ENCODE peak calls at places on chromosomes 6 and 20, in five cellular contexts. S, Q, C, M and A are unnamed samples.

GRCh38 chr6:16519265-16520242 is 241.7 kb downstream of the ATXN1 start:
- DNase-seq in S (no peak), Q (no peak), C (no peak), M (peak; percentile 86), A (no peak)

GRCh38 chr6:106513813-106514212 is 115.5 kb downstream of the RTN4IP1 start:
- DNase-seq in S (no peak), Q (no peak), C (no peak), M (no peak), A (no peak)

GRCh38 chr6:34374112-34374907 is 18.2 kb downstream of the NUDT3 start:
- DNase-seq in S (no peak), Q (no peak), C (no peak), M (no peak), A (no peak)

GRCh38 chr6:51049288-51049982 is 230.8 kb downstream of the TFAP2B start:
- DNase-seq in S (no peak), Q (no peak), C (no peak), M (no peak), A (no peak)

GRCh38 chr20:39698706-39699211 is 736.6 kb downstream of the DHX35 start:
- DNase-seq in S (no peak), Q (no peak), C (no peak), M (no peak), A (no peak)

GRCh38 chr20:41047279-41047974 is 18.8 kb downstream of the TOP1 start:
- DNase-seq in S (no peak), Q (no peak), C (no peak), M (no peak), A (no peak)

GRCh38 chr6:71349395-71349794 is 60.8 kb downstream of the OGFRL1 start:
- DNase-seq in S (no peak), Q (no peak), C (peak; percentile 14), M (peak; percentile 2), A (no peak)

GRCh38 chr6:23797041-23797440 is 329.0 kb upstream of the NRSN1 start:
- DNase-seq in S (no peak), Q (no peak), C (no peak), M (no peak), A (no peak)

GRCh38 chr6:43739642-43740091 is 30.3 kb upstream of the VEGFA start:
- DNase-seq in S (no peak), Q (peak; percentile 57), C (no peak), M (no peak), A (no peak)

GRCh38 chr6:45421700-45422540 is 44.2 kb upstream of the SUPT3H start:
- DNase-seq in S (peak; percentile 42), Q (peak; percentile 78), C (peak; percentile 48), M (peak; percentile 16), A (no peak)

GRCh38 chr6:9095671-9096260 is 660.4 kb upstream of the SLC35B3 start:
- DNase-seq in S (no peak), Q (no peak), C (peak; percentile 65), M (no peak), A (no peak)

GRCh38 chr6:53031281-53031680 is 33.9 kb upstream of the FBXO9 start:
- DNase-seq in S (no peak), Q (no peak), C (no peak), M (no peak), A (no peak)

GRCh38 chr20:6654490-6655247 is 112.8 kb upstream of the BMP2 start:
- DNase-seq in S (peak; percentile 20), Q (no peak), C (no peak), M (no peak), A (peak; percentile 93)

GRCh38 chr20:51811040-51811351 is 8.7 kb upstream of the SALL4 start:
- DNase-seq in S (no peak), Q (no peak), C (no peak), M (peak; percentile 90), A (peak; percentile 18)

GRCh38 chr6:2229742-2230141 is 15.7 kb downstream of the GMDS start:
- DNase-seq in S (no peak), Q (no peak), C (no peak), M (no peak), A (no peak)

GRCh38 chr6:168648240-168648639 is 207.3 kb downstream of the SMOC2 start:
- DNase-seq in S (no peak), Q (peak; percentile 61), C (no peak), M (no peak), A (no peak)

GRCh38 chr6:19851273-19852089 is 14.3 kb downstream of the ID4 start:
- DNase-seq in S (no peak), Q (no peak), C (peak; percentile 59), M (peak; percentile 87), A (no peak)

GRCh38 chr6:139439278-139439813 is 64.9 kb upstream of the CITED2 start:
- DNase-seq in S (no peak), Q (no peak), C (no peak), M (no peak), A (no peak)

GRCh38 chr6:35213824-35214756 is at the start of gene SCUBE3:
- DNase-seq in S (peak; percentile 36), Q (no peak), C (peak; percentile 82), M (no peak), A (no peak)

GRCh38 chr6:9482030-9482731 is 932.7 kb downstream of the TFAP2A start:
- DNase-seq in S (no peak), Q (no peak), C (no peak), M (no peak), A (peak; percentile 56)

GRCh38 chr6:106885659-106886058 is 88.9 kb downstream of the CD24 start:
- DNase-seq in S (no peak), Q (no peak), C (no peak), M (no peak), A (no peak)

GRCh38 chr6:31083742-31084354 is 28.5 kb downstream of the C6orf15 start:
- DNase-seq in S (no peak), Q (no peak), C (peak; percentile 41), M (peak; percentile 34), A (no peak)

GRCh38 chr6:12186543-12186942 is 103.6 kb upstream of the EDN1 start:
- DNase-seq in S (no peak), Q (no peak), C (no peak), M (no peak), A (no peak)

GRCh38 chr6:113082691-113083090 is 735.6 kb downstream of the RFPL4B start:
- DNase-seq in S (no peak), Q (no peak), C (no peak), M (no peak), A (no peak)

GRCh38 chr6:143940011-143940597 is 68.0 kb downstream of the PLAGL1 start:
- DNase-seq in S (no peak), Q (no peak), C (no peak), M (peak; percentile 59), A (no peak)

DNA sequence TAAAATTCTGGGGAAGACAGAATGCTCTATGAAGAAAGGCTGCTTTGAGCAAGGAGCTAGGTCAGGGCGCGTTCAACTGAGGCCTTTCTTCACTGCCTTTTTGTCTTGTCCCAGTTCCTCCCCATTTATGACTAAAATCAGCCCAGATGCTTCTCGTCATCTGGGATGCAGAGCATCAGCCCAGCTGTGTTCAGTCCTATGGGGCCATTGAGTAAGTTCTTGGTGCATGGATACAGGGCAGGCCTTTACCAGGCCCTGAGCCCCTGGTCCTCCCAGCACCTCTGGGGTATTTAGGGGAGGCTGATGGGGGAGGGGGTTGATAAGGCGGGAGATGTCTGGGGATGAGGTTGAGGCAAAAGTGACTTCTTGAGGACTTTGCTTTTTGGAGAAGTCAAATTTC is 55.7 kb downstream of the PTPN1 start:
- DNase-seq in S (no peak), Q (no peak), C (no peak), M (no peak), A (no peak)
- H3K27ac ChIP-seq in S (no peak overlapping the region), Q (no peak overlapping the region), C (no peak overlapping the region), M (no peak overlapping the region), A (no peak overlapping the region)

DNA sequence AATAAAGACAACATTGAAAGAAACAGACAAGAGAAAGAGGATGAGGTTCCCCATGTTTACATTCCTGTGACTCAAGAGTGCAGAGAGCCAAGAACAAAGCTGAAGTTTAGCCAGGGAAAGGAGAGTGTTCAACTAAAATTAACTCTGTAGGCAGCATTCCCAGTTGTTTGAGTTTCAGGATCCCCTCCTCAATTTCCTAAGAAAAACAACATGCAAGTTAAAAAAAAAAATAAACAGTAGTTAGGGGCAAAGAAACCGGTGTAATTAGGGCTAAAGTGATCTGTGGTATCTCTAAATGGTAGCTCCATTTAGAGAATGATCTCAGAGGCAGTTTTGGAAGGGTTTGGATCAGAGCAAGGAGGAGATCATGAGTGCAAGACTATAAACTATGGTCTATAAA is 30.9 kb upstream of the RAB23 start:
- DNase-seq in S (no peak), Q (no peak), C (no peak), M (no peak), A (no peak)
- H3K27ac ChIP-seq in S (peak overlapping the region; percentile 68), Q (peak overlapping the region; percentile 77), C (no peak overlapping the region), M (no peak overlapping the region), A (no peak overlapping the region)

DNA sequence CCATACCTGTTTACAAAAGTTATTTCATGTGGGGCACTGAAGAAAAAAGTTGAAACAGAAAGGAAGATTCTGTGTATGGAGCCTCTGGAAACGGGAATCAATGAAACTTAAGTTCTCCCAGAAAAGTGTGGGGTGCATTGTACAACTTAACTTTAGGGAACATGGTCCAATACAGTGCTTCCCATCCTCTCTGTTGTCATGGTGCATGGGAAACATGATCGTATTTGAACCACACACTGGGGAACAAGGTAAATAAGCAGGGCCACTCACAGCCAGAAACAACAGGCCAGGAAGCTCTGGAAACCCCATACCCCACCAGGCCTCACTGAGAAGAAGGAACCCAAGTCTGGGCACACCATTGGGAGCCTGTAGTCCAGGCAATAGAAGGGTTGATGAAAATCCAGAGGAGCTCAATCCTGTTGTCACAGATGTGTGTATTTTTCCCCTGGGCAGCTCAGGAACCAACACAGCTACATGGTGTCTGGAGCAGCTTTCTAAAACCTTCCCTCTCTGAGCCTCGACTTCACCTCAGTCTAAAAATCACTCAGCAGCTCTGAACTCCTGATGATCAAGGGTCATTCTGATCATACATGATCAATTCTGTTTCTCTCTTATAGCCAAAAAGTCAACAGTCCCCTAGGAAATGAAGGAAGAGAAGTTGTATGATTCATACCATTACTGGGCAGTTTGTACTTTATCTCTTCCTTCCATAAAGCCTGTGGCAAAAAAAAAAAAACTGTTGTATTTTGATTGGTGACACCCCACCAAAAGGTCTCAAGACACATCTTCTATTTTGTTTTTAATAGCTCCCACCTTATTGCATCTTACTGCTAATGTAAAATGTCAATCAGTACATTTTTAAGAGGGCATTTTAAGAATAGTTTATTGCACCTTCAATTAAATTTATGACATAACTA is 198.5 kb upstream of the TAB2 start:
- DNase-seq in S (no peak), Q (no peak), C (no peak), M (no peak), A (no peak)
- H3K27ac ChIP-seq in S (no peak overlapping the region), Q (no peak overlapping the region), C (no peak overlapping the region), M (no peak overlapping the region), A (no peak overlapping the region)

GRCh38 chr20:62143976-62144825 is 632 bp downstream of the SS18L1 start:
- DNase-seq in S (peak; percentile 41), Q (peak; percentile 80), C (no peak), M (peak; percentile 42), A (no peak)
- H3K27ac ChIP-seq in S (peak overlapping the region; percentile 95), Q (peak overlapping the region; percentile 94), C (peak overlapping the region; percentile 81), M (peak overlapping the region; percentile 70), A (peak overlapping the region; percentile 84)

DNA sequence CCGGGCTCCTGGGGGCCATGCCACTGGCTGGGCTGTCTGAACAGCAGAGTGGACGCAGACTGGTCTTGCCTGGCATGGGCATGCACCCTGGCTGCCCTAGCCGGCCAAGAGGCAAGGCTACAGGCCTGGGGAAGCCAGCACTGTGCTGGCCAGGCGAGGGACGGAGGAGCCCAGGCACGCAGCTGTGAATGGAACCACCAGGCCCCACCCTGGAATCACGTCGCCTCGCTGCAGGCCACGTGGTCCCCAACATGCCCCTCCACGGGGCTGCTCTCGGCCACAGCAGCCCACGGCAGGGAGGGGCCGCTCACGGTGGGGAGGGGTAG is 4.0 kb downstream of the UCKL1 start:
- DNase-seq in S (no peak), Q (no peak), C (no peak), M (no peak), A (no peak)
- H3K27ac ChIP-seq in S (peak overlapping the region; percentile 75), Q (peak overlapping the region; percentile 86), C (no peak overlapping the region), M (no peak overlapping the region), A (peak overlapping the region; percentile 60)

GRCh38 chr20:25283221-25283951 is 35.5 kb downstream of the PYGB start:
- DNase-seq in S (peak; percentile 14), Q (peak; percentile 60), C (no peak), M (no peak), A (no peak)
- H3K27ac ChIP-seq in S (no peak overlapping the region), Q (no peak overlapping the region), C (no peak overlapping the region), M (no peak overlapping the region), A (no peak overlapping the region)